ENCODE peak calls at places on chromosomes 7 and 10, in eight cellular contexts. W is stomach, J is heart left ventricle, M is adrenal gland, Q is body of pancreas, B is HepG2, P is ovary, G is NB4. S is an unnamed sample.

GRCh38 chr10:123967626-123968243 is 76.1 kb upstream of the CPXM2 start:
- DNase-seq in G (peak; percentile 63), Q (peak; percentile 61), P (peak; percentile 56), B (peak; percentile 33), W (peak; percentile 67), J (peak; percentile 70), M (peak; percentile 85), S (peak; percentile 80)

GRCh38 chr7:23469150-23469960 is 936 bp downstream of the IGF2BP3 start:
- DNase-seq in B (no peak), G (peak; percentile 78), W (no peak), P (no peak), J (no peak), Q (no peak), M (no peak), S (peak; percentile 52)

GRCh38 chr7:116433246-116433645 is 66.3 kb upstream of the CAV2 start:
- DNase-seq in G (no peak), M (no peak), Q (no peak), B (no peak), W (no peak), J (no peak), P (no peak), S (no peak)

GRCh38 chr10:12657489-12657888 is 308.1 kb downstream of the CAMK1D start:
- DNase-seq in M (no peak), G (no peak), W (no peak), B (no peak), J (no peak), Q (no peak), P (no peak), S (no peak)

GRCh38 chr10:25707541-25707940 is 226.5 kb upstream of the MYO3A start:
- DNase-seq in B (no peak), Q (no peak), W (no peak), G (no peak), M (no peak), P (no peak), J (no peak), S (no peak)

GRCh38 chr10:48399056-48399541 is 92.6 kb downstream of the MAPK8 start:
- DNase-seq in Q (no peak), W (no peak), G (no peak), B (no peak), P (no peak), J (no peak), M (no peak), S (no peak)

GRCh38 chr10:131024259-131025131 is 287.0 kb downstream of the TCERG1L start:
- DNase-seq in G (no peak), W (no peak), M (no peak), B (no peak), P (no peak), J (no peak), Q (no peak), S (peak; percentile 4)

GRCh38 chr7:151115836-151116418 is 29.7 kb downstream of the AGAP3 start:
- DNase-seq in G (no peak), W (peak; percentile 81), B (no peak), J (no peak), P (no peak), Q (peak; percentile 68), M (no peak), S (no peak)

GRCh38 chr10:47154762-47155161 is 145.2 kb upstream of the GDF10 start:
- DNase-seq in Q (no peak), P (no peak), W (no peak), J (no peak), M (no peak), G (no peak), B (no peak), S (no peak)

GRCh38 chr7:16212610-16213009 is 208.7 kb downstream of the CRPPA start:
- DNase-seq in B (no peak), M (no peak), W (no peak), Q (no peak), J (no peak), P (no peak), G (no peak), S (no peak)

GRCh38 chr7:158355456-158356065 is 232.1 kb downstream of the PTPRN2 start:
- DNase-seq in P (no peak), W (no peak), M (peak; percentile 29), G (peak; percentile 40), Q (no peak), B (peak; percentile 17), J (no peak), S (no peak)

GRCh38 chr7:104883248-104883717 is 130.7 kb upstream of the KMT2E start:
- DNase-seq in W (no peak), J (no peak), B (no peak), Q (no peak), P (no peak), M (no peak), G (no peak), S (no peak)

GRCh38 chr7:131383417-131383816 is 55.7 kb downstream of the MKLN1 start:
- DNase-seq in W (no peak), Q (no peak), M (no peak), P (no peak), G (peak; percentile 20), J (no peak), B (no peak), S (no peak)

GRCh38 chr7:150357771-150358427 is 10.7 kb upstream of the REPIN1 start:
- DNase-seq in W (no peak), P (no peak), Q (no peak), M (no peak), J (no peak), B (no peak), G (peak; percentile 78), S (no peak)

GRCh38 chr10:132313305-132313704 is 5.6 kb upstream of the STK32C start:
- DNase-seq in J (peak; percentile 19), Q (no peak), W (no peak), G (no peak), B (no peak), M (no peak), P (no peak), S (no peak)

GRCh38 chr10:98488669-98489430 is 42.1 kb upstream of the HPS1 start:
- DNase-seq in J (no peak), P (no peak), W (no peak), M (peak; percentile 69), Q (no peak), B (peak; percentile 81), G (no peak), S (no peak)

GRCh38 chr10:4851846-4852245 is 25.8 kb downstream of the AKR1E2 start:
- DNase-seq in W (peak; percentile 91), G (no peak), M (no peak), J (no peak), P (no peak), B (no peak), Q (peak; percentile 75), S (no peak)

GRCh38 chr7:105734233-105734632 is 142.2 kb downstream of the ATXN7L1 start:
- DNase-seq in J (no peak), Q (no peak), P (no peak), W (no peak), M (peak; percentile 54), G (no peak), B (peak; percentile 9), S (no peak)

GRCh38 chr7:116511552-116512523 is 12.3 kb downstream of the CAV2 start:
- DNase-seq in J (peak; percentile 58), P (no peak), B (peak; percentile 10), W (no peak), G (peak; percentile 68), Q (no peak), M (no peak), S (no peak)

GRCh38 chr10:118046491-118047362 is at the start of gene RAB11FIP2:
- DNase-seq in M (peak; percentile 98), J (peak; percentile 98), P (peak; percentile 96), W (peak; percentile 97), G (peak; percentile 94), B (peak; percentile 83), Q (peak; percentile 97), S (peak; percentile 98)
- TF ChIP-seq CTCF in M (no peak), J (no peak), P (no peak), W (peak; percentile 19), G (peak; percentile 10), B (peak; percentile 43), Q (peak; percentile 33), S (peak; percentile 31)

GRCh38 chr7:103150192-103150591 is 1.3 kb upstream of the NAPEPLD start:
- DNase-seq in G (peak; percentile 27), B (peak; percentile 33), W (no peak), P (no peak), M (no peak), Q (no peak), J (no peak), S (peak; percentile 72)
- TF ChIP-seq POLR2A in G (no peak), B (no peak), W (no peak), P (no peak), M (no peak), Q (no peak), J (no peak), S (peak; percentile 65)

DNA sequence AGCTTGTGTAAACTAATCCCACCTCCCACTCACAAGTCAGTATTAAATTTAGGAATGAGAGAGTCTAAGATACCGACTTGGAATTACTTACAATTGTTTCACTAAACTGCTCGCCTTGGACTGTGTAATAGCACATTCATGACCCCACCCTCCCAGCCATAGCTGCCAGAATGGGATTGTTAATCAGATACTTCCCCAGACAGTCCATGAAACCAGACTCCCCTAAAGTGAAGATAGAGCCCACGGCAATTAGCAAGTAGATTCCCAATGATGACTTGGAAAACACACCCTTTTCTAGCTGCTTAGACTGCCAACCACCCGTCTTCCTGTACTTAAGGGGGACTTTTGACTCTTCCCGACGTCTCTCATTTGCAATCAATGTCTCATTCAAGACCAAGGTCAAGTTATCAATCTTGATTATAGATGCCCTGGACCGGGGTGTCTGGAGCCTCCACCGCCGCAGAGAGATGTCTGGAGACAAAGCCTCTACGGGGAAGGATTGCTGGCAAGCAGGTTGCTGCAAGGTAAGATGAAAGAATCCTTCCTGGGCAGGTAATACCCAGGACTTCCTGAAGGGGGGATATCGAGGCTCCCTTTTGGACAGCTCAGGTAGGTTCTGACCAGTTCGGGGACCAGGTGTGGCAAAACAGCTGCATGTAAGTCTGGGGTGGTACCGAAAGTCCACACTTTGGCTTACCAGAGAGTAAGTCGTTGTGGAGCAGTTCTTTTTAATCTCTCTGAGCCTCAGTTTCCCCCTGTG is 12.6 kb upstream of the CUX1 start:
- DNase-seq in G (no peak), Q (peak; percentile 47), P (no peak), B (no peak), J (no peak), M (no peak), W (peak; percentile 30), S (no peak)
- TF ChIP-seq CTCF in G (peak; percentile 38), Q (peak; percentile 53), P (no peak), B (peak; percentile 26), J (no peak), M (no peak), W (peak; percentile 44), S (peak; percentile 40)

GRCh38 chr7:92245487-92246362 is at the start of the genes ANKIB1 and KRIT1:
- DNase-seq in P (peak; percentile 83), J (peak; percentile 89), G (peak; percentile 96), B (peak; percentile 86), W (peak; percentile 88), M (peak; percentile 95), Q (peak; percentile 84), S (peak; percentile 95)
- TF ChIP-seq POLR2A in P (peak; percentile 72), J (peak; percentile 63), G (peak; percentile 78), B (peak; percentile 69), W (peak; percentile 33), M (peak; percentile 34), Q (peak; percentile 86), S (peak; percentile 24)

S was measured in Peyer's patch.